ENCODE peak calls at places on chromosomes 5 and 9, in seven cellular contexts. Y, P, V, L, A, Q and O are unnamed samples.

GRCh38 chr9:93184439-93185221 is 691 bp downstream of the WNK2 start:
- DNase-seq in Y (no peak), P (peak), V (no peak), L (no peak), A (no peak), Q (no peak), O (no peak)

GRCh38 chr9:88530051-88530450 is 4.9 kb upstream of the NXNL2 start:
- DNase-seq in Y (no peak), P (no peak), V (no peak), L (no peak), A (peak), Q (no peak), O (peak)

GRCh38 chr5:68423154-68423811 is 207.7 kb downstream of the PIK3R1 start:
- DNase-seq in Y (no peak), P (no peak), V (no peak), L (peak), A (no peak), Q (no peak), O (no peak)

GRCh38 chr5:34618666-34619065 is 37.5 kb upstream of the RAI14 start:
- DNase-seq in Y (no peak), P (no peak), V (no peak), L (no peak), A (no peak), Q (no peak), O (no peak)

GRCh38 chr5:143576721-143577484 is 173.4 kb upstream of the NR3C1 start:
- DNase-seq in Y (peak), P (no peak), V (peak), L (no peak), A (peak), Q (no peak), O (peak)

GRCh38 chr5:23684103-23684502 is 176.7 kb downstream of the PRDM9 start:
- DNase-seq in Y (no peak), P (no peak), V (no peak), L (no peak), A (no peak), Q (no peak), O (no peak)

GRCh38 chr9:137087409-137087925 is 682 bp downstream of the MAN1B1 start:
- DNase-seq in Y (peak), P (no peak), V (no peak), L (peak), A (no peak), Q (no peak), O (no peak)

GRCh38 chr5:442335-443238 is at the start of gene EXOC3:
- DNase-seq in Y (peak), P (peak), V (no peak), L (peak), A (peak), Q (peak), O (peak)

GRCh38 chr9:94806307-94806893 is 79.9 kb downstream of the AOPEP start:
- DNase-seq in Y (no peak), P (no peak), V (no peak), L (no peak), A (no peak), Q (no peak), O (no peak)

GRCh38 chr9:1454980-1455367 is 404.8 kb downstream of the DMRT2 start:
- DNase-seq in Y (no peak), P (no peak), V (no peak), L (no peak), A (no peak), Q (no peak), O (no peak)

GRCh38 chr9:134811079-134811672 is 69.4 kb upstream of the FCN2 start:
- DNase-seq in Y (no peak), P (no peak), V (no peak), L (no peak), A (no peak), Q (no peak), O (no peak)

GRCh38 chr5:10633271-10634049 is 69.6 kb downstream of the ANKRD33B start:
- DNase-seq in Y (no peak), P (no peak), V (no peak), L (peak), A (no peak), Q (peak), O (no peak)

GRCh38 chr9:33030285-33030684 is 5.2 kb downstream of the DNAJA1 start:
- DNase-seq in Y (no peak), P (no peak), V (no peak), L (no peak), A (no peak), Q (no peak), O (no peak)

GRCh38 chr9:114603183-114603582 is 7.9 kb upstream of the TMEM268 start:
- DNase-seq in Y (no peak), P (no peak), V (no peak), L (no peak), A (no peak), Q (no peak), O (no peak)

GRCh38 chr5:100790951-100791350 is 112.1 kb downstream of the ST8SIA4 start:
- DNase-seq in Y (no peak), P (no peak), V (no peak), L (no peak), A (no peak), Q (no peak), O (no peak)

GRCh38 chr9:109143881-109144562 is 23.0 kb downstream of the FRRS1L start:
- DNase-seq in Y (no peak), P (no peak), V (no peak), L (no peak), A (peak), Q (no peak), O (peak)

GRCh38 chr9:114558027-114558675 is 29.4 kb upstream of the ATP6V1G1 start:
- DNase-seq in Y (no peak), P (peak), V (no peak), L (no peak), A (peak), Q (no peak), O (no peak)

GRCh38 chr9:92206490-92206889 is 87.0 kb downstream of the IARS1 start:
- DNase-seq in Y (no peak), P (no peak), V (no peak), L (no peak), A (peak), Q (no peak), O (no peak)

GRCh38 chr5:135993248-135993893 is 35.4 kb upstream of the TGFBI start:
- DNase-seq in Y (no peak), P (no peak), V (no peak), L (no peak), A (no peak), Q (no peak), O (peak)

GRCh38 chr9:90801175-90801506 is 478 bp upstream of the SYK start:
- DNase-seq in Y (no peak), P (no peak), V (no peak), L (no peak), A (no peak), Q (no peak), O (no peak)

GRCh38 chr9:100595391-100596199 is 17.7 kb downstream of the CAVIN4 start:
- DNase-seq in Y (no peak), P (peak), V (peak), L (peak), A (peak), Q (no peak), O (no peak)

GRCh38 chr9:92247296-92247695 is 46.2 kb downstream of the IARS1 start:
- DNase-seq in Y (no peak), P (no peak), V (peak), L (no peak), A (peak), Q (no peak), O (no peak)

GRCh38 chr9:70668751-70669150 is 254.3 kb upstream of the KLF9 start:
- DNase-seq in Y (no peak), P (no peak), V (peak), L (no peak), A (no peak), Q (no peak), O (peak)

GRCh38 chr5:53389093-53389492 is 91.3 kb upstream of the FST start:
- DNase-seq in Y (no peak), P (no peak), V (no peak), L (no peak), A (no peak), Q (no peak), O (no peak)

GRCh38 chr5:108637110-108637509 is 110.6 kb upstream of the FER start:
- DNase-seq in Y (no peak), P (no peak), V (peak), L (no peak), A (peak), Q (no peak), O (no peak)

GRCh38 chr9:127561491-127562270 is 50.4 kb upstream of the STXBP1 start:
- DNase-seq in Y (peak), P (peak), V (peak), L (peak), A (peak), Q (peak), O (peak)

GRCh38 chr9:87498816-87499454 is 1.3 kb downstream of the DAPK1 start:
- DNase-seq in Y (no peak), P (peak), V (no peak), L (no peak), A (no peak), Q (no peak), O (no peak)

GRCh38 chr5:6582507-6583048 is 50.3 kb downstream of the NSUN2 start:
- DNase-seq in Y (no peak), P (no peak), V (no peak), L (no peak), A (no peak), Q (no peak), O (no peak)

GRCh38 chr9:129568560-129569505 is 52.1 kb downstream of the C9orf50 start:
- DNase-seq in Y (peak), P (peak), V (no peak), L (peak), A (peak), Q (no peak), O (no peak)

GRCh38 chr5:123921193-123921592 is 409.2 kb downstream of the CSNK1G3 start:
- DNase-seq in Y (no peak), P (no peak), V (no peak), L (no peak), A (no peak), Q (no peak), O (no peak)

GRCh38 chr9:77956555-77956954 is 75.1 kb downstream of the GNAQ start:
- DNase-seq in Y (no peak), P (no peak), V (no peak), L (no peak), A (no peak), Q (no peak), O (no peak)

GRCh38 chr9:4117835-4118610 is 181.8 kb downstream of the GLIS3 start:
- DNase-seq in Y (no peak), P (no peak), V (no peak), L (peak), A (no peak), Q (no peak), O (no peak)

GRCh38 chr9:97979778-97980478 is 3.2 kb upstream of the ANP32B start:
- DNase-seq in Y (no peak), P (no peak), V (no peak), L (no peak), A (no peak), Q (no peak), O (no peak)

GRCh38 chr9:121545875-121546423 is 46.3 kb upstream of the GGTA1 start:
- DNase-seq in Y (peak), P (peak), V (peak), L (peak), A (peak), Q (peak), O (peak)

GRCh38 chr5:132010645-132011560 is 555 bp downstream of the ACSL6 start:
- DNase-seq in Y (no peak), P (no peak), V (no peak), L (no peak), A (no peak), Q (peak), O (no peak)

GRCh38 chr9:107054146-107054545 is 191.2 kb downstream of the ZNF462 start:
- DNase-seq in Y (no peak), P (no peak), V (no peak), L (no peak), A (no peak), Q (no peak), O (no peak)

GRCh38 chr9:73199886-73200285 is 48.2 kb downstream of the ANXA1 start:
- DNase-seq in Y (no peak), P (peak), V (no peak), L (no peak), A (peak), Q (no peak), O (no peak)